ENCODE peak calls at places on chromosomes 4 and X, in four cellular contexts. One of them, this sample, is unnamed.

GRCh38 chrX:7580127-7580526 is 262.8 kb upstream of the VCX start:
- DNase-seq in GM12878: no peak
- DNase-seq in HepG2: no peak
- DNase-seq in SK-N-SH: no peak
- DNase-seq in this sample: no peak

GRCh38 chrX:129516402-129516801 is 6.9 kb downstream of the SMARCA1 start:
- DNase-seq in SK-N-SH: no peak
- DNase-seq in HepG2: no peak
- DNase-seq in GM12878: no peak
- DNase-seq in this sample: no peak

GRCh38 chr4:86054676-86055075 is 305.2 kb downstream of the MAPK10 start:
- DNase-seq in SK-N-SH: no peak
- DNase-seq in HepG2: no peak
- DNase-seq in GM12878: no peak
- DNase-seq in this sample: no peak

GRCh38 chrX:136450050-136450830 is 37.5 kb upstream of the BRS3 start:
- DNase-seq in SK-N-SH: no peak
- DNase-seq in HepG2: no peak
- DNase-seq in GM12878: no peak
- DNase-seq in this sample: no peak

GRCh38 chr4:57424231-57424897 is 314.2 kb upstream of the IGFBP7 start:
- DNase-seq in SK-N-SH: no peak
- DNase-seq in HepG2: no peak
- DNase-seq in GM12878: no peak
- DNase-seq in this sample: no peak

GRCh38 chr4:84298023-84298718 is 200.9 kb downstream of the NKX6-1 start:
- DNase-seq in SK-N-SH: no peak
- DNase-seq in GM12878: no peak
- DNase-seq in HepG2: no peak
- DNase-seq in this sample: no peak

GRCh38 chrX:150060406-150060805 is 122.1 kb upstream of the EOLA2 start:
- DNase-seq in GM12878: no peak
- DNase-seq in SK-N-SH: no peak
- DNase-seq in HepG2: no peak
- DNase-seq in this sample: no peak

GRCh38 chr4:107791902-107792301 is 32.8 kb upstream of the SGMS2 start:
- DNase-seq in SK-N-SH: no peak
- DNase-seq in HepG2: no peak
- DNase-seq in GM12878: no peak
- DNase-seq in this sample: no peak

GRCh38 chr4:127732623-127733199 is 2.5 kb downstream of the SLC25A31 start:
- DNase-seq in HepG2: peak
- DNase-seq in SK-N-SH: peak
- DNase-seq in GM12878: peak
- DNase-seq in this sample: peak

GRCh38 chr4:95268819-95269565 is 279.8 kb downstream of the UNC5C start:
- DNase-seq in GM12878: no peak
- DNase-seq in SK-N-SH: no peak
- DNase-seq in HepG2: no peak
- DNase-seq in this sample: no peak

GRCh38 chr4:165398570-165398969 is 19.8 kb downstream of the CPE start:
- DNase-seq in HepG2: no peak
- DNase-seq in GM12878: no peak
- DNase-seq in SK-N-SH: peak
- DNase-seq in this sample: peak

DNA sequence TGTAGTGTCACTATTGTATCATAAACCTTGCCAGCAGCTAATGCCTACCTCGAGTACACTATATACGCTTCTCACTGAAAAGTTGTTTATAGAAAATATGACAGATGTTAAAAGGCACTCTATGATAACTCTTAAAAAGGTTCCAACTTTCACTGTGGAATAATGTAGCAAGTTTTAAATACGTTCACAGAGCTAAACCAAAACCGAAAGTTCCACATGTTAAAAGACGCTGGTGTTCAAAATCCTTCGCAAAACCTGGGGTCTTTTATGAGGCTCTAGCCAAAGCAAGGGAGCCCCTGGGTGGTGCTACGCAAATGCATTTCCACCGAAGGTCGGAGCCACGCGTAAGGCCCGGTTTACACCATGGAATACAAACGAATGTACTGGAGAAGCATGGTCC is 103.7 kb upstream of the TENM3 start:
- DNase-seq in HepG2: no peak
- DNase-seq in GM12878: no peak
- DNase-seq in SK-N-SH: no peak
- DNase-seq in this sample: no peak
- TF ChIP-seq PBX3 in HepG2: no peak
- TF ChIP-seq PBX3 in GM12878: no peak
- TF ChIP-seq PBX3 in SK-N-SH: no peak
- TF ChIP-seq PBX3 in this sample: no peak

GRCh38 chr4:21802406-21802805 is 146.2 kb downstream of the KCNIP4 start:
- DNase-seq in HepG2: no peak
- DNase-seq in GM12878: no peak
- DNase-seq in SK-N-SH: no peak
- DNase-seq in this sample: peak
- TF ChIP-seq PBX3 in HepG2: no peak
- TF ChIP-seq PBX3 in GM12878: no peak
- TF ChIP-seq PBX3 in SK-N-SH: peak
- TF ChIP-seq PBX3 in this sample: no peak

DNA sequence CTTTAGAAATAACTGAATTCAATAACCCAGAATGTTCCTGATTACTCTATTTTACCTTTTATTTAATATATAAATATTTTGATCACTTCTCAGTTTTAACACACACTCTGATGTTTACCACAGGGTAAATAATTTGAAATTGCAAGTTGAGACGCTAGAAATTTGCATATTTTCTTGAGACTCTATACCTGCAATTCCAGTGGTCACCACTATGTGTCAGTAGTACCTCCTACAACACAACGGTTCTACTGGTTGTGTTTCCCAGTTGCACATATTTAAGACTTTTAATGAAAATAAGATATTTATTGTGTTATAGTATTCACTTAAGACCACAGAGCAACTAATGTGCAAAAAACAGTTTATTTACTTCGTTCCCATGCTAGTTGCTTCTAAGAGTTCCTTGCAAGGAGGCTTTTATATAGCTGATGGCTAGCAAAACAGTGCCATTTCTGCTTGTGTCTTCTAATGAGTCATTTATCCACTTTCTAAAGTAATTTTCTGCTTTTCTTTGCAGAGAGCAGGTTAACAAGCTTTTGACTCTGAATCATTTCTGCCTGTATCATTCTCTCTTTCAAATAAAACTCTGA is 98.9 kb upstream of the PDLIM3 start:
- DNase-seq in GM12878: no peak
- DNase-seq in HepG2: peak
- DNase-seq in SK-N-SH: peak
- DNase-seq in this sample: peak
- TF ChIP-seq PBX3 in GM12878: no peak
- TF ChIP-seq PBX3 in HepG2: no peak
- TF ChIP-seq PBX3 in SK-N-SH: no peak
- TF ChIP-seq PBX3 in this sample: no peak

GRCh38 chr4:173360587-173361221 is 10.1 kb upstream of the SAP30 start:
- DNase-seq in HepG2: no peak
- DNase-seq in GM12878: no peak
- DNase-seq in SK-N-SH: no peak
- DNase-seq in this sample: no peak
- TF ChIP-seq PBX3 in HepG2: no peak
- TF ChIP-seq PBX3 in GM12878: no peak
- TF ChIP-seq PBX3 in SK-N-SH: no peak
- TF ChIP-seq PBX3 in this sample: no peak

GRCh38 chrX:81291996-81292395 is 90.1 kb downstream of the SH3BGRL start:
- DNase-seq in GM12878: no peak
- DNase-seq in SK-N-SH: no peak
- DNase-seq in HepG2: no peak
- DNase-seq in this sample: peak
- TF ChIP-seq PBX3 in GM12878: no peak
- TF ChIP-seq PBX3 in SK-N-SH: no peak
- TF ChIP-seq PBX3 in HepG2: no peak
- TF ChIP-seq PBX3 in this sample: no peak

DNA sequence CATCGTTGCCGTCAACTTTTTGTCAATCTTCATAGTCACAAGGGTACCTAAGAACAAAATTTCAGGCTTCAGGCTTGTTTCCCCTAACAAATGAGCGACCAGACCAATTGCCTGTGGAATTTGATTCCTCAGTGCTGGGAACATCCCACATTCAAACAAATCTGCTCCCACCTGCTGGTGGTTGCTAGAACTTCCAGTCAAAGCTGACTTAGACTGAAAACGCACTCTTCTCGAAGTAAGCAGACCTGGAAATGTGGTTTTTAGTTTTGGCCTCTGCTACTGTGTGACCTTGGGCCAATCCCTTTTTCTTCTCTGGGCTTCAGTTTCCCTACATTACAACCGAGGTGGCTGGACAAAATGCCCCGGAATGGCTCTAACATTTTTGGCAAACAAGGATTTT is 1.8 kb upstream of the GABRQ start:
- DNase-seq in SK-N-SH: peak
- DNase-seq in GM12878: no peak
- DNase-seq in HepG2: peak
- DNase-seq in this sample: peak
- TF ChIP-seq PBX3 in SK-N-SH: no peak
- TF ChIP-seq PBX3 in GM12878: no peak
- TF ChIP-seq PBX3 in HepG2: no peak
- TF ChIP-seq PBX3 in this sample: no peak